ENCODE peak calls at places on chromosomes 12 and 14, in seven cellular contexts. M is small intestine; P is H7; F is CD8-positive, alpha-beta T cell; K is psoas muscle; I is effector memory CD4-positive, alpha-beta T cell; T is brain microvascular endothelial cell. Z is an unnamed sample. For H3K36me3, the result is how much of the 10 kb centered on the place peaks cover.

GRCh38 chr14:21071225-21072041 is 1.3 kb downstream of the ARHGEF40 start:
- DNase-seq in F (peak), T (peak), M (peak), K (peak), P (peak), I (peak), Z (peak)

GRCh38 chr12:65994318-65994717 is 136.2 kb downstream of the LLPH start:
- DNase-seq in T (no peak), F (no peak), P (no peak), K (no peak), M (no peak), I (no peak), Z (no peak)

GRCh38 chr12:48602192-48602989 is 32.5 kb upstream of the LALBA start:
- DNase-seq in F (no peak), P (no peak), M (no peak), T (no peak), I (no peak), K (no peak), Z (no peak)

GRCh38 chr12:1936406-1937320 is 18.2 kb upstream of the CACNA2D4 start:
- DNase-seq in M (peak), I (no peak), F (no peak), K (peak), T (peak), P (peak), Z (no peak)

GRCh38 chr14:74891870-74892269 is 10.2 kb downstream of the DLST start:
- DNase-seq in M (no peak), K (no peak), F (no peak), I (no peak), P (no peak), T (no peak), Z (no peak)

GRCh38 chr14:100439781-100440180 is 116.6 kb downstream of the SLC25A47 start:
- DNase-seq in I (no peak), T (no peak), M (peak), P (no peak), K (no peak), F (no peak), Z (no peak)

GRCh38 chr12:41286426-41286825 is 98.3 kb downstream of the PDZRN4 start:
- DNase-seq in F (no peak), I (no peak), M (no peak), T (no peak), P (no peak), K (no peak), Z (no peak)

GRCh38 chr12:3313655-3314305 is 177.2 kb upstream of the PRMT8 start:
- DNase-seq in F (peak), I (no peak), K (no peak), P (peak), T (no peak), M (peak), Z (no peak)

GRCh38 chr14:103541944-103542544 is 13.0 kb downstream of the TRMT61A start:
- DNase-seq in P (peak), K (peak), F (no peak), I (no peak), T (no peak), M (no peak), Z (peak)

GRCh38 chr12:98754095-98754494 is 109.0 kb downstream of the APAF1 start:
- DNase-seq in P (no peak), T (peak), I (no peak), K (no peak), F (no peak), M (peak), Z (peak)

GRCh38 chr12:6970096-6970527 is 352 bp downstream of the PHB2 start:
- DNase-seq in P (no peak), I (no peak), K (peak), T (no peak), F (no peak), M (no peak), Z (no peak)

GRCh38 chr14:33949051-33950037 is 1.5 kb downstream of the EGLN3 start:
- DNase-seq in K (no peak), I (no peak), F (no peak), M (peak), P (no peak), T (no peak), Z (no peak)

GRCh38 chr14:91573528-91573893 is 63.4 kb upstream of the PPP4R3A start:
- DNase-seq in T (no peak), M (no peak), K (no peak), I (no peak), F (no peak), P (no peak), Z (no peak)
- H3K4me3 ChIP-seq in T (no peak), M (no peak), K (no peak), I (peak), F (peak), P (no peak), Z (no peak)

DNA sequence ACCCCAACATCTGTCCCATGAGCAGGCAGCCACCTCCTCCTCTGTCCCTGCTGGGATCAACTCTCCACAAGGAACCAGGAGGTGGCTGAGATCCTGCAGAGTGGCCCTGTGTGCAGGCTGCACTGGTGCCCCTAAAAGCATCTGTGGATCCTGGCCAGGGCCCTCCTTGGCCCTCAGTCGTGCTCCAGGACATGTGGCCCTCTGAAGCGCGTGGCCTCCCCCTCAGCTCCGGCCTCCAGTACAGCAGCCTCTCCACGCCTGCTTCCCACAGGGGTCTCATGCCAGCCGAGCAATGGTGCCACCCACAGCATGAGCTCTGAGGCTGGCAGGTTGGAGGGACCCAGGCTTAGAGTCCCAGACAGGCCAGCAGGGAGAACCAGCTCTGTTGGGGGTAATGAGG is 77.4 kb upstream of the NOS1 start:
- DNase-seq in P (no peak), M (no peak), K (peak), T (no peak), I (no peak), F (no peak), Z (no peak)
- H3K36me3 ChIP-seq in P (under half), M (under half), K (under half), T (under half), I (under half), F (under half), Z (under half)

GRCh38 chr12:56773113-56773512 is 10.0 kb downstream of the HSD17B6 start:
- DNase-seq in P (no peak), F (no peak), K (no peak), I (no peak), M (no peak), T (no peak), Z (no peak)

GRCh38 chr12:56775638-56776037 is 12.5 kb downstream of the HSD17B6 start:
- DNase-seq in K (no peak), I (no peak), F (no peak), M (no peak), P (no peak), T (no peak), Z (peak)

GRCh38 chr12:56776654-56777053 is 13.5 kb downstream of the HSD17B6 start:
- DNase-seq in K (no peak), P (no peak), F (no peak), I (no peak), T (no peak), M (no peak), Z (no peak)

GRCh38 chr12:56781726-56782125 is 18.6 kb downstream of the HSD17B6 start:
- DNase-seq in I (no peak), F (no peak), T (no peak), P (no peak), M (no peak), K (no peak), Z (no peak)

GRCh38 chr12:56778756-56779155 is 15.6 kb downstream of the HSD17B6 start:
- DNase-seq in M (no peak), T (no peak), I (no peak), K (no peak), P (no peak), F (no peak), Z (no peak)
- H3K4me3 ChIP-seq in M (no peak), T (no peak), I (no peak), K (no peak), P (no peak), F (no peak), Z (no peak)

GRCh38 chr14:37650356-37651037 is 55.1 kb downstream of the TTC6 start:
- DNase-seq in T (peak), I (no peak), M (no peak), P (no peak), K (no peak), F (no peak), Z (no peak)

GRCh38 chr14:37658174-37658573 is 62.7 kb downstream of the TTC6 start:
- DNase-seq in M (no peak), T (no peak), F (no peak), K (no peak), I (no peak), P (no peak), Z (no peak)

GRCh38 chr14:37652042-37652441 is 56.6 kb downstream of the TTC6 start:
- DNase-seq in F (no peak), I (no peak), K (no peak), T (no peak), M (no peak), P (no peak), Z (no peak)

DNA sequence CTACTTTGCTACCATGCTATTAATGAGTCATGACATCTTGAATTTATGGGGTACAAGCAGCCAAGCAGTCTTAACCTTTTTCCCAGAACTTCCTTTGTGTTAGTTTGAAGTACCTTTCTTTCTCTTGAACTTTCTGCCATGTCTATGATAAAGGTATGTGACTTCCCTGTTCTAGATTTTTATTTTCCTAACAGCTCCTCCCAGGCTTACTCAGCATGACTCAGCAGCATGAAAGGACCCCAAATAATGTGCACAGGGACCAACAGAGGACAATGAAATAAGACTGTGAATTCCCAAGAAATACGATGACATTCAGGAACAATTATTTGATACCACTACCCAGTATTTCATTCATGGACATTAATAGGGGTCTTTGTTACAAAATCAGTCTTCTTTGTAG is 60.0 kb downstream of the TTC6 start:
- DNase-seq in K (no peak), T (peak), P (no peak), I (no peak), M (no peak), F (no peak), Z (no peak)
- H3K36me3 ChIP-seq in K (under half), T (under half), P (under half), I (under half), M (under half), F (under half), Z (under half)

GRCh38 chr12:101671839-101672238 is 25.6 kb upstream of the CHPT1 start:
- DNase-seq in K (no peak), P (no peak), T (no peak), M (no peak), I (no peak), F (no peak), Z (no peak)
- H3K4me3 ChIP-seq in K (no peak), P (no peak), T (no peak), M (no peak), I (peak), F (no peak), Z (no peak)

DNA sequence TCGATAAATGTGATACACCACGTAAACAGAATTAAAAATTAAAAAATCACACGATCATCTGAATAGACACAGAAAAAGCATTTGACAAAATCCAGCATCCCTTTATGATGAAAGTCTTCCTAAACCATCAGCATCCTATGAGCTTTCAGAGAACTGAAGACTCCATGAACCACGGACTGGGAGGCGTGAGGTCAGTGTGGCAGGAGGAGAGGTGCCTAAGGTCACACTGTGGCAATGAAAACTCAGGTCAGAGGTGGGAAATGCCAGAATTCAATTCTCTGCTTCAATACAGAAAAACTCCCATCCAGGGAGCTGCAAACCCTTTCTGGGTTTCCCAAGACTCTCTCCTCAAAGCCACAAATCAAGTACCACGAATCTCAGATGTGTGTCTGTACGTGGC is 51.6 kb downstream of the KDM2B start:
- DNase-seq in M (no peak), K (no peak), T (no peak), F (no peak), I (no peak), P (peak), Z (no peak)
- H3K36me3 ChIP-seq in M (under half), K (under half), T (under half), F (under half), I (under half), P (under half), Z (under half)

DNA sequence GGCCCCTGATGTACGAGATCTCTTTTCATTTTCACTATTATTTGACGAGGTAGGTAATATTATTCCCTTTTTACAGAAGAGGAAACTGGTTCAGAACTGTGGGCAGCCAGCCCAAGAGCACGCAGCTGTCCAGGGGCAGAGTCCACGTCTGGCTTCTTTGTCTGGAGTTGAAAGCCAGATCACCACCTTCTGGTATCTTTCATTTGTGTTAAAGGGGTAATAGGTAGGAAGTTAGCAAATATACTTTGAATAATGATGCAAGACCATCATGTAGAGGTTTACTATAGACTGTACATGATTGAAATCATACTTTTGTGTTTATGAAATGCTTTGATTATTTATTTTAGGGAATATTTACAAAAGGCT is 144.1 kb upstream of the AMIGO2 start:
- DNase-seq in T (no peak), I (no peak), K (peak), M (peak), F (no peak), P (no peak), Z (peak)
- H3K4me3 ChIP-seq in T (no peak), I (peak), K (peak), M (no peak), F (peak), P (no peak), Z (peak)

DNA sequence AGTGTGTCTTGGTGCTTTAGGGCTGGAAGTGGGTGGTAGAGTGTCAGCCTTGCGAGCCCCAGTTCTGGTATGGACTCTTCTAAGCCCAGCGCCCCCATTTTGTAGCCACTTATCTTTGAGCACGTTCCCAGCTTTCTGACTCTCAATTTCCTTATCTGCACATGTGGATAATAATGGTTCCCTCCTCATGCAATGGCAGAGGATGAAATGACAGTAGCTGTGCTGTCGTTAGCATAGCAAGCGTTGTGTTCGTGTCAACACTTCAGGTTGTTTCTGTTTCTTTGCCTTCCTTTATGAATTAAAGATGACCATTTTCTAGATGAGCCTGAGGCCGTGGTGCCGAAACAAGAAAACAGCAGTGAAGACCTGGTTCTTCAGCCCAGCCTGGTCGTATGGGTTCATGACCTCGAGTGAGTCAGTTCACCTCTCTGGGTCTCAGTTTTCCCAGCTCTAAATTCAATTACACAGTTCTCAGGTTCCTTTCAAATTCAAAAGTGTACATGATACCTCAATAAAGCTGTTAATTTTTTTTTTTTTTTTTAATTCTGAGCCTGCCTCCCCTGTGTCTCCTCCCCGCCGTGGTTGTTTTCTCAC is 233.0 kb downstream of the SLC41A2 start:
- DNase-seq in T (no peak), F (no peak), K (no peak), P (no peak), I (no peak), M (no peak), Z (no peak)
- H3K36me3 ChIP-seq in T (under half), F (under half), K (under half), P (under half), I (under half), M (under half), Z (under half)

Z was measured in GM06990.